ENCODE peak calls at places on chromosomes 13 and 19, in nine cellular contexts. L is stomach, Z is IMR-90, W is fibroblast of lung, J is astrocyte of the cerebellum, E is brain microvascular endothelial cell, A is BE2C, O is tibial nerve, V is prostate gland. P is an unnamed sample.

GRCh38 chr13:114010401-114011101 is 36.7 kb upstream of the C13orf46 start:
- DNase-seq in O (no peak), Z (no peak), E (no peak), J (no peak), V (no peak), W (no peak), L (no peak), A (no peak), P (no peak)

GRCh38 chr19:18233224-18233825 is 7.1 kb upstream of the PDE4C start:
- DNase-seq in Z (peak), V (no peak), J (no peak), W (peak), L (peak), A (peak), O (no peak), E (no peak), P (peak)

GRCh38 chr19:31127132-31127967 is 221.9 kb downstream of the TSHZ3 start:
- DNase-seq in O (no peak), E (peak), Z (peak), L (no peak), W (peak), A (no peak), J (peak), V (peak), P (peak)

GRCh38 chr13:113499936-113500335 is 9.4 kb upstream of the DCUN1D2 start:
- DNase-seq in W (peak), E (peak), V (no peak), J (no peak), A (no peak), O (no peak), Z (peak), L (no peak), P (no peak)

GRCh38 chr19:41588497-41589209 is 12.7 kb downstream of the CEACAM21 start:
- DNase-seq in L (no peak), A (no peak), Z (peak), W (peak), J (peak), O (no peak), V (no peak), E (peak), P (peak)

GRCh38 chr13:79380943-79381445 is 25.1 kb downstream of the RBM26 start:
- DNase-seq in E (no peak), Z (no peak), V (no peak), A (no peak), L (no peak), O (no peak), J (no peak), W (no peak), P (no peak)

GRCh38 chr13:28355822-28356371 is 139.0 kb downstream of the FLT1 start:
- DNase-seq in Z (peak), A (no peak), O (no peak), V (no peak), E (peak), W (peak), L (no peak), J (no peak), P (peak)

GRCh38 chr13:74675185-74675584 is 541.0 kb upstream of the KLF12 start:
- DNase-seq in L (no peak), J (no peak), W (peak), A (no peak), V (no peak), Z (peak), O (no peak), E (no peak), P (peak)

GRCh38 chr19:35671818-35672217 is 5.5 kb downstream of the UPK1A start:
- DNase-seq in O (no peak), J (no peak), E (no peak), L (no peak), W (no peak), Z (no peak), V (no peak), A (no peak), P (peak)

GRCh38 chr13:44432595-44432994 is 59.0 kb downstream of the SERP2 start:
- DNase-seq in V (no peak), Z (peak), J (no peak), A (no peak), L (no peak), E (no peak), O (no peak), W (peak), P (no peak)

GRCh38 chr19:7516281-7516862 is 469 bp downstream of the ZNF358 start:
- DNase-seq in W (no peak), O (no peak), Z (no peak), A (no peak), E (no peak), L (no peak), J (no peak), V (no peak), P (no peak)

GRCh38 chr19:12774588-12775555 is at the start of gene HOOK2:
- DNase-seq in A (no peak), J (no peak), W (no peak), E (no peak), Z (no peak), V (peak), L (peak), O (peak), P (no peak)

GRCh38 chr13:28031929-28032328 is 43.4 kb upstream of the URAD start:
- DNase-seq in L (no peak), W (no peak), J (no peak), A (no peak), O (no peak), E (no peak), Z (no peak), V (no peak), P (no peak)

GRCh38 chr13:62296812-62297211 is 881.2 kb upstream of the PCDH20 start:
- DNase-seq in L (no peak), Z (no peak), W (no peak), E (no peak), J (no peak), O (no peak), V (no peak), A (no peak), P (no peak)

DNA sequence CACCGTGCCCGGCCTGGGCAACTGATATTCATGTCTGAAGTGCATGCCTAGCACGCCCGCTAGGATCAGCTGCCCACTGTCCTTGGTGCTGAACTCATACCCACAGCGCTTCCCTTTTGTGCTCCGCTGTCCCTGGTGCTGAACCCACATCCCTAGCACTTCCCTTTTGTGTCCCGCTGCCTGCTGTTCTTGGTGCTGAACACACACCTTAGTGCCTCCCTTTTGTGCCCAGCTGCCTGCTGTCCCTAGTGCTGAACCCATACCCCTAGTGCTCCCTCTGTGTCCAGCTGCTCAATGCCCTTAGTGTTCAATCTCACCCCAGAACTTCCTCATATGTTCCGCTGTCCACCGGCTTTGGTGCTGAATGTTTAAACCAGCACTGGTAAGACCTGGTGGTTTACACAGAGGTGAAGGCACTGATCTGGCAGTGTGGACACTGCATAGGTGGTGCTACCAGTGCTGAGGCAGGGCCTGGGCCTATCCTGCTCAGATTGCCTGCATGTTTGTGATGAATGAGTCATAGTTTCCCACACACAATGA is 26.3 kb upstream of the SIGLEC11 start:
- DNase-seq in E (peak), W (peak), Z (peak), L (peak), O (peak), J (peak), V (peak), A (no peak), P (peak)
- TF ChIP-seq CTCF in E (peak), W (peak), Z (peak), L (no peak), O (no peak), J (peak), V (no peak), A (no peak), P (peak)

GRCh38 chr13:76693086-76693485 is 193.1 kb downstream of the KCTD12 start:
- DNase-seq in O (no peak), E (no peak), L (no peak), V (no peak), J (no peak), A (no peak), Z (no peak), W (no peak), P (no peak)
- H3K4me3 ChIP-seq in O (no peak), E (no peak), L (no peak), V (no peak), J (no peak), A (no peak), Z (no peak), W (no peak), P (no peak)

GRCh38 chr13:72521965-72522661 is 205.3 kb downstream of the MZT1 start:
- DNase-seq in J (no peak), O (no peak), Z (no peak), E (no peak), W (no peak), A (peak), V (no peak), L (peak), P (no peak)
- TF ChIP-seq CTCF in J (no peak), O (no peak), Z (no peak), E (no peak), W (peak), A (peak), V (no peak), L (no peak), P (no peak)

DNA sequence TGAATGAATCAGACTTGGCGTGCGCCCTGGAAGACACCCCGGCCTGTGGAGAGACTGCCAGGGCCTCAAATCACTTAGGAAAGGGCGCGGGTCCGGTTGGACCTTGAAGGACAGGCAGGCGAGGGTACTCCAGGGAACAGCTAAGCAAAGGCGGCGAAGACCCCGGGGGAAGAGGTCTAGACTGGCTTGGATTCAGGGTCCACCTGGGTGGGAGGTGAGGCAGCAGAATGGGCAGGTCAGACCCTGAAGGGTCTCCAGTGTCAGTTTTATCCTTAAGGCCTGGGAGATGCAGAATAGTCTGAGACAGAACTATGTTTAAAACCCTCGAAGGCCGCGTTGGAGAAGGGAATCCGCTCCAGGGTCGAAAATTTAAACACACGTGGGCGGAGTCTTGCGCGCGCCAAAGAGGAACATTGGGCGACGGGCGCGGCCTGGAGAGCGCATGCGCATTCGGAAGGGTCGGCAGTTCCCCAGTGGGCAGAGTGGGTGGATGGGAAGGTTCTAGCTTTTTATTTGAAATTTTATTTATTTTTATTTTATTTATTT is 567 bp upstream of the SMG9 start:
- DNase-seq in Z (peak), A (peak), E (peak), L (peak), J (no peak), O (peak), W (peak), V (peak), P (peak)
- H3K4me3 ChIP-seq in Z (peak), A (peak), E (peak), L (peak), J (peak), O (peak), W (peak), V (peak), P (peak)

GRCh38 chr19:16679811-16680210 is 18.9 kb downstream of the TMEM38A start:
- DNase-seq in V (no peak), Z (no peak), A (no peak), W (no peak), J (no peak), L (no peak), O (no peak), E (no peak), P (no peak)
- TF ChIP-seq CTCF in V (no peak), Z (no peak), A (no peak), W (no peak), J (no peak), L (no peak), O (no peak), E (no peak), P (no peak)

GRCh38 chr19:4613258-4613751 is 26.0 kb upstream of the TNFAIP8L1 start:
- DNase-seq in E (no peak), L (no peak), V (no peak), W (no peak), J (no peak), O (no peak), Z (no peak), A (no peak), P (no peak)
- H3K4me3 ChIP-seq in E (no peak), L (no peak), V (no peak), W (no peak), J (no peak), O (no peak), Z (no peak), A (no peak), P (no peak)

GRCh38 chr13:98315466-98315865 is 138.4 kb upstream of the RNF113B start:
- DNase-seq in Z (peak), W (peak), J (no peak), A (no peak), L (no peak), E (peak), O (no peak), V (no peak), P (peak)
- TF ChIP-seq CTCF in Z (peak), W (no peak), J (peak), A (no peak), L (no peak), E (peak), O (no peak), V (no peak), P (no peak)

DNA sequence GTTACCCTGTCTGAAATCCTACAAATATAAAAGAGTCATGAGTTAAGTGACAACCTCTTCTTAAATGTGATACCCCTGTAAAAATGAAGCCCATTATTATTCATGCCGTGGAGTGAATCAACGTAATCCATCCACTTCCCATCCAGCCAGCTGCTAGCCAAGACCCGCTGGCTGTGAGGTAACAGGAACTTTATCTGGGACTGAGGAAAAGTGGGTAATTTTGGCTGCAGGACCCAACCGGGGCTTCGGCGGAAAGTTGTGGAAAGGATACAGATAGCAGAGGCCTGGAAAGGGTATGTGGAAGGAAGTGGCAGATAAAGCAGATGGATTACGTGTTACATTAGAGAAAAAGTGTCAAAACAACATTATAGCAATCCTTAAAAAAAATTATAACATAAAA is 48.4 kb downstream of the SLC7A1 start:
- DNase-seq in Z (peak), V (no peak), E (no peak), L (no peak), A (no peak), J (no peak), W (peak), O (no peak), P (peak)
- H3K4me3 ChIP-seq in Z (no peak), V (no peak), E (no peak), L (no peak), A (no peak), J (no peak), W (no peak), O (no peak), P (no peak)